ENCODE peak calls at places on chromosome 21, in nine cellular contexts. J, I, E, P, K, U, A, F and H are unnamed samples.

GRCh38 chr21:10425856-10426255 is 95.5 kb upstream of the TPTE start:
- DNase-seq in J (no peak), K (no peak), U (no peak), A (no peak), F (no peak), E (no peak), I (peak; percentile 92), P (no peak), H (no peak)

GRCh38 chr21:42980959-42981523 is 6.7 kb downstream of the PKNOX1 start:
- DNase-seq in P (no peak), A (peak; percentile 34), J (no peak), K (no peak), E (no peak), U (no peak), F (no peak), I (no peak), H (no peak)

GRCh38 chr21:40512590-40512989 is 334.4 kb downstream of the DSCAM start:
- DNase-seq in F (no peak), U (no peak), J (no peak), I (no peak), E (peak; percentile 5), P (no peak), K (no peak), A (no peak), H (peak; percentile 13)

GRCh38 chr21:31554511-31555022 is 104.9 kb upstream of the SOD1 start:
- DNase-seq in U (no peak), K (no peak), J (no peak), P (no peak), E (peak; percentile 80), A (no peak), F (peak; percentile 5), I (no peak), H (no peak)

GRCh38 chr21:39630827-39631226 is 18.1 kb downstream of the B3GALT5 start:
- DNase-seq in J (no peak), E (no peak), P (no peak), U (peak; percentile 26), I (no peak), K (no peak), F (peak; percentile 3), A (no peak), H (no peak)

GRCh38 chr21:41972511-41973205 is 18.8 kb upstream of the C2CD2 start:
- DNase-seq in K (no peak), E (no peak), U (no peak), P (no peak), F (no peak), I (peak; percentile 83), A (no peak), J (no peak), H (no peak)

GRCh38 chr21:41611966-41612606 is 104.1 kb upstream of the TMPRSS2 start:
- DNase-seq in A (peak; percentile 50), J (no peak), E (peak; percentile 42), I (no peak), F (peak; percentile 15), K (no peak), U (peak; percentile 67), P (peak; percentile 77), H (no peak)

GRCh38 chr21:41437754-41438153 is 11.7 kb downstream of the MX1 start:
- DNase-seq in E (no peak), F (no peak), J (no peak), I (no peak), K (no peak), U (no peak), A (no peak), P (no peak), H (no peak)

GRCh38 chr21:31656199-31657095 is 3.0 kb upstream of the SOD1 start:
- DNase-seq in U (no peak), A (no peak), I (peak; percentile 86), F (peak; percentile 47), E (no peak), K (no peak), P (no peak), J (no peak), H (no peak)

GRCh38 chr21:39714331-39714730 is 30.7 kb upstream of the IGSF5 start:
- DNase-seq in E (no peak), F (no peak), A (no peak), U (no peak), J (no peak), I (no peak), K (no peak), P (no peak), H (no peak)

GRCh38 chr21:42538479-42539275 is 25.0 kb downstream of the SLC37A1 start:
- DNase-seq in A (no peak), F (no peak), J (no peak), E (no peak), K (no peak), U (no peak), P (no peak), I (no peak), H (no peak)

GRCh38 chr21:31459457-31459856 is 115.4 kb upstream of the TIAM1 start:
- DNase-seq in P (no peak), K (no peak), U (peak; percentile 44), E (no peak), I (no peak), F (no peak), J (no peak), A (no peak), H (no peak)

GRCh38 chr21:14318598-14318997 is 64.3 kb downstream of the HSPA13 start:
- DNase-seq in E (no peak), A (no peak), K (no peak), J (no peak), F (no peak), U (no peak), P (no peak), I (no peak), H (no peak)

GRCh38 chr21:17466166-17466565 is 46.7 kb upstream of the CXADR start:
- DNase-seq in E (no peak), K (no peak), A (no peak), J (no peak), I (no peak), P (peak; percentile 37), F (peak; percentile 83), U (peak; percentile 28), H (no peak)

GRCh38 chr21:46109251-46110221 is 11.6 kb downstream of the COL6A2 start:
- DNase-seq in F (no peak), P (no peak), J (no peak), E (no peak), U (no peak), A (peak; percentile 0), I (peak; percentile 89), K (peak; percentile 4), H (no peak)

DNA sequence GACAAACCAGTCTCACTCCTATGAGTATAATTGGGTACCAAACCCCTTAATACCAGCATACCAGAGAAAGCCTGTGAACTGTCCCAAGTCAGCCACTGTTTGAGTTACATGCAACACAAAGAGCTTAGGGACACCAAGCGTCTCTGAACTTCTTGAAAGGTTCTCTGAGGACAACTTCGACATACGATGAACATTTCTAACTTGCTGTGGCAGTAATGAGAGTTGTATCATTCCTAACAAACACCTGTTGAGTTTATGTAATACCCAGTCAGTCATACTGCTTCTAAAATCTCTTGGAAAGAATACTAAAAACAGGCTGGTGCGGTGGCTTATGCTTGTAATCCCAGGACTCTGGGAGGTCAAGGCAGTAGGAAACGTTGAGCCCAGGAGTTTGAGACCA is 18.4 kb downstream of the CCT8 start:
- DNase-seq in E (no peak), P (no peak), A (no peak), J (no peak), K (no peak), F (no peak), I (no peak), U (no peak), H (no peak)
- TF ChIP-seq POLR2A in E (no peak), P (no peak), A (no peak), J (no peak), K (peak; percentile 48), F (no peak), I (no peak), U (no peak), H (no peak)

DNA sequence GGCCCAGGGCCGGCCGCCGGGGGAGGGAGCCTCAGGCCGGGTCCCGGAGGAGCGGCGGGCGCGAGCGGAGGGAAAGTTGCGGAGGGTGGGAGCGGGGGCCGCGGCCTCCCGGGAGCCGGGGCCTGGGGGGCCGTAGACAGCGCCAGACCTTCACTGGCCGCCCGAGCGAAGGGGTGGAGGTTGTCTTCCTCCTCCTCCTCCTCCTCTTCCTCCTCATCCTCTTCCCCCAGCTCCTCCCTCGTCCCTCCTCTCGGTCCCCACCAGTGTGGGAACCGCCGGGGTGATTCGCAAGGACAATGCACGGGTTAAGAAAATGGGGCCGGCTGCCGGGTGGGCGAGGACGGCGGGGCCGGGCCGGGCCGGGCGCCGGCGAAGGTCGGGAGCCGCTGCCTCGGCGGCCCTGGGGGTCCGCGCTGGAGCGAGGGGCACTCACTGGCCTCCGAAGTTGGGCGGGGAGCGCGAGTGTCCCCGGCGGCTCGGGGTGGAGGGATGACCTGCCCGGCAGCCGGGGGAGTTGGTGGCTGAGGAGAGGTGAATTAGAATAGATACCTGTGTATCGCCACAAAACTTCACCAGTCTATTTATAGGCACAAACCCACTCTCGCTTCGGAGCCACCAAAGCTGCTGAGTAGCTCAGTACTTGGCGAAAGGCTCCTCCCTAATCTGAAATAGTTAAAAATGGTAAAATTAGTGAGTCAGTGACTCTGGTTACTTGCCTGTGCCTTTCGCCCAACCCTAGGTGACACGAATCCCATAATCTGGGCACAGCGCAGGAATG is 1.4 kb downstream of the DYRK1A start:
- DNase-seq in I (no peak), F (peak; percentile 35), K (no peak), A (peak; percentile 40), U (no peak), P (peak; percentile 38), J (no peak), E (no peak), H (peak; percentile 62)
- TF ChIP-seq POLR2A in I (no peak), F (peak; percentile 57), K (peak; percentile 36), A (peak; percentile 50), U (no peak), P (no peak), J (no peak), E (peak; percentile 84), H (no peak)

DNA sequence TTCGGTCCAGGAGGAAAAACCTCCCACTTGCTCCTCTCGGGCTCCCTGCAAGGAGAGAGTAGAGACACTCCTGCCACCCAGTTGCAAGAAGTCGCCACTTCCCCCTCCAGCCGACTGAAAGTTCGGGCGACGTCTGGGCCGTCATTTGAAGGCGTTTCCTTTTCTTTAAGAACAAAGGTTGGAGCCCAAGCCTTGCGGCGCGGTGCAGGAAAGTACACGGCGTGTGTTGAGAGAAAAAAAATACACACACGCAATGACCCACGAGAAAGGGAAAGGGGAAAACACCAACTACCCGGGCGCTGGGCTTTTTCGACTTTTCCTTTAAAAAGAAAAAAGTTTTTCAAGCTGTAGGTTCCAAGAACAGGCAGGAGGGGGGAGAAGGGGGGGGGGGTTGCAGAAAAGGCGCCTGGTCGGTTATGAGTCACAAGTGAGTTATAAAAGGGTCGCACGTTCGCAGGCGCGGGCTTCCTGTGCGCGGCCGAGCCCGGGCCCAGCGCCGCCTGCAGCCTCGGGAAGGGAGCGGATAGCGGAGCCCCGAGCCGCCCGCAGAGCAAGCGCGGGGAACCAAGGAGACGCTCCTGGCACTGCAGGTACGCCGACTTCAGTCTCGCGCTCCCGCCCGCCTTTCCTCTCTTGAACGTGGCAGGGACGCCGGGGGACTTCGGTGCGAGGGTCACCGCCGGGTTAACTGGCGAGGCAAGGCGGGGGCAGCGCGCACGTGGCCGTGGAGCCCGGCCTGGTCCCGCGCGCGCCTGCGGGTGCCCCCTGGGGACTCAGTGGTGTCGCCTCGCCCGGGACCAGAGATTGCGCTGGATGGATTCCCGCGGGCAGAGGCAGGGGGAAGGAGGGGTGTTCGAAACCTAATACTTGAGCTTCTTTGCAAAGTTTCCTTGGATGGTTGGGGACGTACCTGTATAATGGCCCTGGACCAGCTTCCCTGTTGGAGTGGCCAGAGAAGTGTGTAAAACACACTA is 45.3 kb downstream of the MRPL39 start:
- DNase-seq in E (peak; percentile 47), F (peak; percentile 82), J (no peak), U (peak; percentile 2), K (peak; percentile 35), P (peak; percentile 68), A (peak; percentile 56), I (no peak), H (peak; percentile 60)
- TF ChIP-seq POLR2A in E (peak; percentile 74), F (peak; percentile 96), J (no peak), U (no peak), K (peak; percentile 99), P (no peak), A (peak; percentile 11), I (no peak), H (no peak)

GRCh38 chr21:33412832-33413519 is 9.8 kb downstream of the IFNGR2 start:
- DNase-seq in J (no peak), P (peak; percentile 58), A (no peak), F (no peak), U (no peak), I (no peak), K (no peak), E (no peak), H (no peak)
- TF ChIP-seq POLR2A in J (no peak), P (no peak), A (no peak), F (no peak), U (no peak), I (no peak), K (peak; percentile 26), E (no peak), H (no peak)